ENCODE peak calls at places on chromosome 1, in seven cellular contexts. One of them, this sample, is unnamed.

GRCh38 chr1:78101514-78101913 is 55.7 kb downstream of the GIPC2 start:
- DNase-seq in right cardiac atrium: peak
- DNase-seq in stimulated activated CD4-positive, alpha-beta T cell treated with anti-CD3 and anti-CD28 coated beads, TNF-alpha, amount 100 ng/mL, for 1 hour: no peak
- DNase-seq in naive thymus-derived CD4-positive, alpha-beta T cell: no peak
- DNase-seq in cardiac fibroblast: peak
- DNase-seq in type B pancreatic cell: no peak
- DNase-seq in activated naive CD4-positive, alpha-beta T cell: no peak
- DNase-seq in this sample: no peak

GRCh38 chr1:3222042-3222692 is 153.2 kb downstream of the PRDM16 start:
- DNase-seq in right cardiac atrium: no peak
- DNase-seq in stimulated activated CD4-positive, alpha-beta T cell treated with anti-CD3 and anti-CD28 coated beads, TNF-alpha, amount 100 ng/mL, for 1 hour: no peak
- DNase-seq in type B pancreatic cell: no peak
- DNase-seq in cardiac fibroblast: no peak
- DNase-seq in naive thymus-derived CD4-positive, alpha-beta T cell: no peak
- DNase-seq in activated naive CD4-positive, alpha-beta T cell: no peak
- DNase-seq in this sample: peak

GRCh38 chr1:155006601-155007101 is 4.0 kb downstream of the ZBTB7B start:
- DNase-seq in activated naive CD4-positive, alpha-beta T cell: no peak
- DNase-seq in type B pancreatic cell: no peak
- DNase-seq in cardiac fibroblast: peak
- DNase-seq in naive thymus-derived CD4-positive, alpha-beta T cell: peak
- DNase-seq in right cardiac atrium: no peak
- DNase-seq in stimulated activated CD4-positive, alpha-beta T cell treated with anti-CD3 and anti-CD28 coated beads, TNF-alpha, amount 100 ng/mL, for 1 hour: no peak
- DNase-seq in this sample: no peak

GRCh38 chr1:103538226-103538625 is 12.7 kb downstream of the RNPC3 start:
- DNase-seq in stimulated activated CD4-positive, alpha-beta T cell treated with anti-CD3 and anti-CD28 coated beads, TNF-alpha, amount 100 ng/mL, for 1 hour: no peak
- DNase-seq in type B pancreatic cell: no peak
- DNase-seq in cardiac fibroblast: no peak
- DNase-seq in activated naive CD4-positive, alpha-beta T cell: no peak
- DNase-seq in naive thymus-derived CD4-positive, alpha-beta T cell: no peak
- DNase-seq in right cardiac atrium: no peak
- DNase-seq in this sample: no peak

GRCh38 chr1:243575070-243575469 is 275.0 kb downstream of the AKT3 start:
- DNase-seq in right cardiac atrium: no peak
- DNase-seq in cardiac fibroblast: no peak
- DNase-seq in activated naive CD4-positive, alpha-beta T cell: no peak
- DNase-seq in naive thymus-derived CD4-positive, alpha-beta T cell: no peak
- DNase-seq in type B pancreatic cell: no peak
- DNase-seq in stimulated activated CD4-positive, alpha-beta T cell treated with anti-CD3 and anti-CD28 coated beads, TNF-alpha, amount 100 ng/mL, for 1 hour: no peak
- DNase-seq in this sample: no peak

GRCh38 chr1:47992720-47993119 is 4.5 kb downstream of the TRABD2B start:
- DNase-seq in naive thymus-derived CD4-positive, alpha-beta T cell: no peak
- DNase-seq in stimulated activated CD4-positive, alpha-beta T cell treated with anti-CD3 and anti-CD28 coated beads, TNF-alpha, amount 100 ng/mL, for 1 hour: no peak
- DNase-seq in right cardiac atrium: peak
- DNase-seq in activated naive CD4-positive, alpha-beta T cell: no peak
- DNase-seq in cardiac fibroblast: peak
- DNase-seq in type B pancreatic cell: no peak
- DNase-seq in this sample: no peak

GRCh38 chr1:20322081-20322824 is 31.6 kb downstream of the VWA5B1 start:
- DNase-seq in right cardiac atrium: no peak
- DNase-seq in type B pancreatic cell: no peak
- DNase-seq in naive thymus-derived CD4-positive, alpha-beta T cell: no peak
- DNase-seq in stimulated activated CD4-positive, alpha-beta T cell treated with anti-CD3 and anti-CD28 coated beads, TNF-alpha, amount 100 ng/mL, for 1 hour: no peak
- DNase-seq in cardiac fibroblast: no peak
- DNase-seq in activated naive CD4-positive, alpha-beta T cell: no peak
- DNase-seq in this sample: no peak

GRCh38 chr1:234555390-234556112 is 54.4 kb downstream of the IRF2BP2 start:
- DNase-seq in naive thymus-derived CD4-positive, alpha-beta T cell: no peak
- DNase-seq in stimulated activated CD4-positive, alpha-beta T cell treated with anti-CD3 and anti-CD28 coated beads, TNF-alpha, amount 100 ng/mL, for 1 hour: no peak
- DNase-seq in activated naive CD4-positive, alpha-beta T cell: no peak
- DNase-seq in right cardiac atrium: no peak
- DNase-seq in type B pancreatic cell: no peak
- DNase-seq in cardiac fibroblast: no peak
- DNase-seq in this sample: no peak

GRCh38 chr1:58395355-58395754 is 151.2 kb downstream of the OMA1 start:
- DNase-seq in cardiac fibroblast: peak
- DNase-seq in right cardiac atrium: no peak
- DNase-seq in naive thymus-derived CD4-positive, alpha-beta T cell: no peak
- DNase-seq in activated naive CD4-positive, alpha-beta T cell: no peak
- DNase-seq in stimulated activated CD4-positive, alpha-beta T cell treated with anti-CD3 and anti-CD28 coated beads, TNF-alpha, amount 100 ng/mL, for 1 hour: no peak
- DNase-seq in type B pancreatic cell: no peak
- DNase-seq in this sample: no peak

GRCh38 chr1:199746985-199747384 is 280.5 kb upstream of the NR5A2 start:
- DNase-seq in naive thymus-derived CD4-positive, alpha-beta T cell: no peak
- DNase-seq in type B pancreatic cell: no peak
- DNase-seq in activated naive CD4-positive, alpha-beta T cell: no peak
- DNase-seq in stimulated activated CD4-positive, alpha-beta T cell treated with anti-CD3 and anti-CD28 coated beads, TNF-alpha, amount 100 ng/mL, for 1 hour: no peak
- DNase-seq in cardiac fibroblast: no peak
- DNase-seq in right cardiac atrium: no peak
- DNase-seq in this sample: no peak

GRCh38 chr1:55002686-55003085 is 4.0 kb downstream of the BSND start:
- DNase-seq in naive thymus-derived CD4-positive, alpha-beta T cell: no peak
- DNase-seq in stimulated activated CD4-positive, alpha-beta T cell treated with anti-CD3 and anti-CD28 coated beads, TNF-alpha, amount 100 ng/mL, for 1 hour: no peak
- DNase-seq in cardiac fibroblast: no peak
- DNase-seq in activated naive CD4-positive, alpha-beta T cell: no peak
- DNase-seq in right cardiac atrium: no peak
- DNase-seq in type B pancreatic cell: no peak
- DNase-seq in this sample: no peak